ENCODE peak calls at places on chromosomes 13 and 19, in five cellular contexts. S is NCI-H1417; C is activated effector memory CD4-positive, alpha-beta T cell treated with anti-CD3 and anti-CD28 coated beads, Interleukin-2, amount 50 U/mL, for 16 hours; D is GM12892; T is NCI-H2171. M is an unnamed sample.

GRCh38 chr13:28636677-28637317 is 22.1 kb upstream of the POMP start:
- DNase-seq in S (no peak), C (no peak), D (no peak), T (no peak), M (peak)

GRCh38 chr19:47776568-47776967 is 1.9 kb upstream of the SELENOW start:
- DNase-seq in S (peak), C (no peak), D (no peak), T (peak), M (no peak)

GRCh38 chr19:40599331-40600085 is 1.7 kb upstream of the LTBP4 start:
- DNase-seq in S (peak), C (peak), D (no peak), T (no peak), M (no peak)

GRCh38 chr13:21402586-21403307 is 56.4 kb downstream of the ZDHHC20 start:
- DNase-seq in S (no peak), C (no peak), D (no peak), T (no peak), M (no peak)

GRCh38 chr13:113934576-113934975 is 39.3 kb downstream of the C13orf46 start:
- DNase-seq in S (no peak), C (peak), D (no peak), T (no peak), M (no peak)

GRCh38 chr13:45441633-45442032 is 23.1 kb upstream of the COG3 start:
- DNase-seq in S (no peak), C (no peak), D (no peak), T (no peak), M (no peak)

GRCh38 chr13:113905942-113906341 is 42.1 kb upstream of the GAS6 start:
- DNase-seq in S (no peak), C (no peak), D (no peak), T (no peak), M (no peak)

GRCh38 chr19:8145969-8146368 is 3.4 kb downstream of the FBN3 start:
- DNase-seq in S (no peak), C (no peak), D (no peak), T (peak), M (no peak)

GRCh38 chr13:112783135-112783945 is 93.5 kb downstream of the ATP11A start:
- DNase-seq in S (no peak), C (peak), D (no peak), T (no peak), M (no peak)

GRCh38 chr13:40433577-40433976 is 232.9 kb downstream of the FOXO1 start:
- DNase-seq in S (no peak), C (peak), D (no peak), T (no peak), M (peak)

GRCh38 chr19:53182202-53182601 is 11.0 kb downstream of the ZNF665 start:
- DNase-seq in S (no peak), C (no peak), D (no peak), T (no peak), M (no peak)

GRCh38 chr19:56678205-56678604 is 6.6 kb upstream of the ZNF835 start:
- DNase-seq in S (no peak), C (no peak), D (no peak), T (no peak), M (no peak)

GRCh38 chr19:49347835-49348234 is 12.6 kb downstream of the CD37 start:
- DNase-seq in S (no peak), C (no peak), D (no peak), T (peak), M (no peak)